ENCODE peak calls at places on chromosome 12, in four cellular contexts. Z is SK-N-SH, P is bronchial epithelial cell, I is testis. Q is an unnamed sample. For H3K36me3, the result is how much of the 10 kb centered on the place peaks cover.

GRCh38 chr12:66017736-66018135 is 112.8 kb downstream of the LLPH start:
- DNase-seq in Z (no peak), P (no peak), I (no peak), Q (no peak)

GRCh38 chr12:67434653-67435375 is 165.7 kb downstream of the CAND1 start:
- DNase-seq in Z (no peak), P (peak), I (no peak), Q (no peak)

GRCh38 chr12:127257366-127257935 is 1009.5 kb upstream of the TMEM132C start:
- DNase-seq in P (peak), Z (no peak), I (no peak), Q (no peak)

GRCh38 chr12:92324849-92325500 is 179.3 kb upstream of the BTG1 start:
- DNase-seq in I (no peak), Z (no peak), P (no peak), Q (no peak)

GRCh38 chr12:97837401-97837800 is 374.8 kb downstream of the RMST start:
- DNase-seq in I (no peak), Z (no peak), P (peak), Q (peak)

GRCh38 chr12:68971404-68971803 is 38.4 kb upstream of the CPM start:
- DNase-seq in Z (no peak), P (peak), I (no peak), Q (no peak)

GRCh38 chr12:12684375-12685106 is 11.4 kb downstream of the GPR19 start:
- DNase-seq in I (peak), P (peak), Z (peak), Q (peak)

GRCh38 chr12:19847294-19848059 is 408.2 kb downstream of the AEBP2 start:
- DNase-seq in P (no peak), Z (no peak), I (no peak), Q (no peak)

GRCh38 chr12:92890601-92891106 is 38.4 kb downstream of the EEA1 start:
- DNase-seq in Z (no peak), I (no peak), P (no peak), Q (no peak)

GRCh38 chr12:124927325-124928094 is 13.1 kb upstream of the UBC start:
- DNase-seq in Z (peak), I (peak), P (peak), Q (peak)

GRCh38 chr12:124605150-124605549 is 37.7 kb upstream of the NCOR2 start:
- DNase-seq in I (no peak), P (no peak), Z (no peak), Q (no peak)

GRCh38 chr12:132608231-132609171 is 1.9 kb downstream of the LRCOL1 start:
- DNase-seq in P (no peak), Z (peak), I (no peak), Q (no peak)

GRCh38 chr12:61757831-61758505 is 502.2 kb upstream of the USP15 start:
- DNase-seq in Z (no peak), I (no peak), P (peak), Q (no peak)

GRCh38 chr12:107568718-107569117 is 116.9 kb upstream of the PWP1 start:
- DNase-seq in I (no peak), Z (no peak), P (peak), Q (no peak)

GRCh38 chr12:127822743-127823433 is 444.1 kb upstream of the TMEM132C start:
- DNase-seq in P (no peak), Z (no peak), I (peak), Q (no peak)

GRCh38 chr12:107990325-107990724 is 138.8 kb upstream of the WSCD2 start:
- DNase-seq in Z (peak), I (peak), P (peak), Q (peak)

GRCh38 chr12:109504068-109504467 is 26.6 kb downstream of the UBE3B start:
- DNase-seq in Z (no peak), P (no peak), I (no peak), Q (no peak)

GRCh38 chr12:40907115-40907521 is 214.9 kb downstream of the CNTN1 start:
- DNase-seq in Z (no peak), P (peak), I (no peak), Q (no peak)

GRCh38 chr12:105382771-105383632 is 52.5 kb downstream of the C12orf75 start:
- DNase-seq in P (peak), Z (peak), I (no peak), Q (peak)

GRCh38 chr12:61993734-61994345 is 266.4 kb upstream of the USP15 start:
- DNase-seq in I (no peak), Z (no peak), P (peak), Q (no peak)

GRCh38 chr12:69383074-69383473 is 23.5 kb downstream of the YEATS4 start:
- DNase-seq in I (no peak), P (peak), Z (no peak), Q (no peak)

GRCh38 chr12:65685514-65685913 is 138.8 kb upstream of the HMGA2 start:
- DNase-seq in P (peak), I (no peak), Z (peak), Q (no peak)

GRCh38 chr12:52848661-52849255 is at the start of gene KRT78:
- DNase-seq in Z (no peak), I (no peak), P (no peak), Q (no peak)

GRCh38 chr12:78871566-78871965 is 7.0 kb downstream of the SYT1 start:
- DNase-seq in Z (no peak), I (no peak), P (no peak), Q (no peak)

GRCh38 chr12:22084852-22085251 is 38.8 kb downstream of the CMAS start:
- DNase-seq in P (no peak), I (no peak), Z (no peak), Q (no peak)

GRCh38 chr12:62305778-62306177 is 45.6 kb downstream of the USP15 start:
- DNase-seq in P (no peak), I (no peak), Z (no peak), Q (no peak)

GRCh38 chr12:116878567-116879508 is 2.4 kb downstream of the HRK start:
- DNase-seq in P (peak), I (no peak), Z (peak), Q (peak)

GRCh38 chr12:2268478-2269286 is 215.9 kb downstream of the CACNA1C start:
- DNase-seq in P (peak), Z (no peak), I (no peak), Q (peak)

GRCh38 chr12:68913682-68914081 is 19.3 kb downstream of the CPM start:
- DNase-seq in I (no peak), P (no peak), Z (no peak), Q (no peak)

GRCh38 chr12:563250-563781 is 99.9 kb downstream of the NINJ2 start:
- DNase-seq in P (no peak), Z (no peak), I (no peak), Q (no peak)

GRCh38 chr12:72578327-72578726 is 306.2 kb downstream of the TRHDE start:
- DNase-seq in Z (no peak), P (no peak), I (no peak), Q (no peak)
- H3K36me3 ChIP-seq in Z (under half), P (under half), I (under half), Q (under half)

DNA sequence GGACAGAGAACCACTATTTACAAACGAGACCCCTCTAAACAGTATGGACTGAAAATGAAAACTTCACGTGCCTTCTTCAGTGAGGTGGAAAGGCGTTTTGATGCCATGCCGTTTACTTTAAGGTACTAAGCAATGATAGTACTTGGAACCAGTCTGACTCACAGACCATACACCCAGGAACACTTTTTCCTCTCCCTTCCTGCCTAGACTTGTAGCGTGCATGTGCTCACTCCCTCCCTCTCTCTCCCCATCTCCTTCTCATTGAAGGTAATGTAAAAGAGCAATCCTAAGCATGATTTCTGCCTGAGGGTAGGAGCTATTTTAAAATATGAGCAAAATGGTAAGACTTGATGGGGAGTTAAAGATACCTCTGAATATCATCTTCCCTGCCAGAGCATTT is 5.9 kb upstream of the RPL41 start:
- DNase-seq in P (peak), I (no peak), Z (no peak), Q (no peak)
- H3K36me3 ChIP-seq in P (under half), I (under half), Z (half or more), Q (under half)

DNA sequence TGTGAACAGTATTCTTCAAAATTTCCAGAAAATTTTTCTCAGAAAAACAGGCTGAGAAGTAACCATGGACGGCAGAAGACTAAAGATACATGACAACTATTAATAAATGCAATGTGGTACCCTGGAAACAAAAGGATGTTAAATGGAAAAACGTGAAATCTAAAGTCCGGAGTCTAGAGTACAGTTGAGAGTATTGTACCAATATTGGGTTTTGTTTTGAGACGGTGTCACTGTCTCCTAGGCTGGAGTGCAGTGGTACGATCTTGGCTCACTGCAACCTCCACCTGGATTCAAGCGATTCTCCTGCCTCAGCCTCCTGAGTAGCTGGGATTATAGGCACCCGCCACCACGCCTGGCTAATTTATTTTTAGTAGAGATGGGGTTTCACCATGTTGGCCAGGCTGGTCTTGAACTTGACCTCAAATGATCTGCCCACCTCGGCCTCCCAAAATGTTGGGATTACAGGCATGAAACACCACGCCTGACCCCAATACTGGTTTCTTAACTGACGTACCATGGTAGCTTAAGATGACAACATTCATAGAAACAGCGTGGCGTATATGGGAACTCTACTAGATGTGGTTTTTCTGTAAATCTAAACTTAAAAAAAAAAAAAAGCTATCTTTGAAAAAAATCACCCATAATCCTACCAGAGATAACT is 16.8 kb upstream of the TDG start:
- DNase-seq in I (no peak), P (no peak), Z (no peak), Q (no peak)
- H3K36me3 ChIP-seq in I (under half), P (under half), Z (half or more), Q (under half)

GRCh38 chr12:54654926-54655325 is 6.8 kb upstream of the DCD start:
- DNase-seq in P (no peak), Z (no peak), I (no peak), Q (no peak)
- H3K36me3 ChIP-seq in P (under half), Z (under half), I (under half), Q (under half)

GRCh38 chr12:121520586-121521086 is 60.2 kb downstream of the KDM2B start:
- DNase-seq in P (no peak), I (no peak), Z (no peak), Q (no peak)
- H3K36me3 ChIP-seq in P (under half), I (under half), Z (under half), Q (under half)

DNA sequence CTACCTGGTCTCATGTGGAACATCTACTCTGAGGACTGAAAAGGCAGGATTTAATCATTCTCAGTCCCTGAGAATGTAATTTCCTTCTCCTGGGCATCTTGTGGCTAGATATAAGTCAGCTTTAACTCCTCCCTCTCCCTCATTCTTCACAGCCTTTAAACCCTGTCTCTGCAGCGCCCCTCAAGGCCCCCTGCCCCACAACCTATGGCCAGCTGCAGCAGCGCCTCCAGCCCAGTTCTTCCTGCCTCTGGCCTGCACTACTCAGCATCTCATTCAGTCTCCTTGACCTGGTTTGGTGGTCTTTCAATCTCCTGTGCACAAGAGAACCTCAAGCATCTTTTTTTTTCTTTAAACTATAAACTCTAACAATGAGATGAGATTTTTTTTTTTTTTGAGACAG is 29.3 kb downstream of the NCKAP5L start:
- DNase-seq in P (no peak), Z (no peak), I (no peak), Q (no peak)
- H3K36me3 ChIP-seq in P (under half), Z (half or more), I (under half), Q (under half)

DNA sequence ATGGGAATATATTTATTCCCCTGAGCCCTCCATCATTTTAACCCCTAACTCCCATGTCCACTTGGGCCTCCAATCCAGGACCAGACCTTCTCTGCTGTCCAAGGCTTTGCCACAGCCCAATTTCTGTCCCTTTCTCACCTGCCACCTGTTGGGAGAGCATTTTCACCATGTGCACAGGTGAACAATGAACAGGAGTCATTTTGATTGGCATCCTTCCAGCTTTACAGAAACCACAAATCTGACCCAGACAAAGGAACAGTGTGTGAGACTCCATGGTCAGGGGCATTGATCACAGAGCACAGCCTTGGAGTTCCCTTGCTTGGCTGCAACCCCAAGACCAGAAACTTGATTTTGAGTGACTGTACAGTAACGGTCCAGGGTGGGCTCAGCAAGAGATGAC is 91.9 kb downstream of the CRACR2A start:
- DNase-seq in P (peak), Z (no peak), I (no peak), Q (no peak)
- H3K36me3 ChIP-seq in P (under half), Z (under half), I (under half), Q (under half)